ENCODE peak calls at places on chromosome 18, in six cellular contexts. R is M059J; G is astrocyte of the cerebellum; C is IMR-90; T is stimulated activated CD8-positive, alpha-beta memory T cell treated with anti-CD3 and anti-CD28 coated beads, Interleukin-4, amount 100 ng/mL, for 24 hours; N is HL-60. E is an unnamed sample.

GRCh38 chr18:42559292-42559691 is 556.2 kb downstream of the RIT2 start:
- DNase-seq in R (no peak), G (no peak), C (no peak), T (no peak), N (no peak), E (no peak)

GRCh38 chr18:73593207-73593606 is 554.4 kb downstream of the FBXO15 start:
- DNase-seq in R (no peak), G (no peak), C (no peak), T (no peak), N (no peak), E (no peak)

GRCh38 chr18:48405108-48405507 is 4.1 kb downstream of the ZBTB7C start:
- DNase-seq in R (peak), G (no peak), C (peak), T (no peak), N (no peak), E (peak)

GRCh38 chr18:46046126-46046525 is 25.9 kb downstream of the PSTPIP2 start:
- DNase-seq in R (no peak), G (no peak), C (no peak), T (no peak), N (no peak), E (no peak)

GRCh38 chr18:46053368-46054095 is 18.5 kb downstream of the PSTPIP2 start:
- DNase-seq in R (no peak), G (peak), C (peak), T (no peak), N (no peak), E (peak)

GRCh38 chr18:62760403-62760734 is 45.0 kb downstream of the PHLPP1 start:
- DNase-seq in R (no peak), G (no peak), C (no peak), T (no peak), N (no peak), E (no peak)

GRCh38 chr18:60067426-60068210 is 167.8 kb downstream of the PMAIP1 start:
- DNase-seq in R (peak), G (no peak), C (no peak), T (no peak), N (no peak), E (no peak)

GRCh38 chr18:62881509-62882016 is 166.2 kb downstream of the PHLPP1 start:
- DNase-seq in R (peak), G (peak), C (peak), T (no peak), N (no peak), E (peak)

GRCh38 chr18:35611518-35611917 is 30.0 kb downstream of the GALNT1 start:
- DNase-seq in R (no peak), G (peak), C (no peak), T (no peak), N (no peak), E (no peak)

GRCh38 chr18:21897811-21898210 is 157.2 kb downstream of the MIB1 start:
- DNase-seq in R (peak), G (peak), C (peak), T (no peak), N (peak), E (peak)

GRCh38 chr18:52657063-52657462 is 317.1 kb downstream of the DCC start:
- DNase-seq in R (no peak), G (no peak), C (no peak), T (no peak), N (no peak), E (no peak)

GRCh38 chr18:57404345-57404744 is 30.8 kb upstream of the ONECUT2 start:
- DNase-seq in R (no peak), G (no peak), C (no peak), T (no peak), N (no peak), E (no peak)

GRCh38 chr18:32468147-32468845 is 2.4 kb downstream of the GAREM1 start:
- DNase-seq in R (no peak), G (no peak), C (no peak), T (no peak), N (no peak), E (no peak)

GRCh38 chr18:57434177-57434535 is 1.0 kb upstream of the ONECUT2 start:
- DNase-seq in R (peak), G (no peak), C (no peak), T (no peak), N (no peak), E (no peak)

GRCh38 chr18:42561521-42561920 is 554.0 kb downstream of the RIT2 start:
- DNase-seq in R (no peak), G (no peak), C (no peak), T (no peak), N (no peak), E (no peak)

GRCh38 chr18:35089918-35090550 is 48.8 kb downstream of the MAPRE2 start:
- DNase-seq in R (peak), G (no peak), C (no peak), T (no peak), N (no peak), E (peak)

GRCh38 chr18:51337406-51337805 is 139.9 kb upstream of the MEX3C start:
- DNase-seq in R (no peak), G (peak), C (no peak), T (no peak), N (no peak), E (no peak)

GRCh38 chr18:9991021-9992000 is 77.5 kb downstream of the VAPA start:
- DNase-seq in R (no peak), G (no peak), C (no peak), T (no peak), N (no peak), E (no peak)

GRCh38 chr18:27983780-27984179 is 193.2 kb downstream of the CDH2 start:
- DNase-seq in R (no peak), G (no peak), C (no peak), T (no peak), N (no peak), E (no peak)

GRCh38 chr18:28175047-28175929 is 1.6 kb downstream of the CDH2 start:
- DNase-seq in R (peak), G (no peak), C (peak), T (no peak), N (no peak), E (peak)

E was measured in EH.